ENCODE peak calls at places on chromosomes 13 and 19, in four cellular contexts. W is GM12878, R is HepG2, C is K562. E is an unnamed sample.

GRCh38 chr19:35533822-35534521 is 716 bp downstream of the GAPDHS start:
- DNase-seq in W (no peak), R (peak), C (no peak), E (peak)

GRCh38 chr13:45472171-45472705 is 7.5 kb downstream of the COG3 start:
- DNase-seq in W (no peak), R (no peak), C (no peak), E (no peak)

GRCh38 chr19:41998246-41999020 is 4.4 kb upstream of the ATP1A3 start:
- DNase-seq in W (no peak), R (peak), C (peak), E (peak)

GRCh38 chr19:5001547-5002131 is 32.7 kb downstream of the KDM4B start:
- DNase-seq in W (no peak), R (peak), C (peak), E (no peak)

GRCh38 chr13:34657716-34658115 is 284.4 kb upstream of the NBEA start:
- DNase-seq in W (no peak), R (no peak), C (no peak), E (no peak)

GRCh38 chr19:55526216-55527196 is 10.4 kb downstream of the SBK2 start:
- DNase-seq in W (no peak), R (peak), C (no peak), E (no peak)

GRCh38 chr19:20162821-20163220 is 4.2 kb upstream of the ZNF486 start:
- DNase-seq in W (no peak), R (no peak), C (no peak), E (no peak)

GRCh38 chr19:41901707-41902360 is 18.9 kb downstream of the ARHGEF1 start:
- DNase-seq in W (no peak), R (no peak), C (no peak), E (no peak)

GRCh38 chr13:98299243-98299953 is 122.3 kb upstream of the RNF113B start:
- DNase-seq in W (no peak), R (no peak), C (no peak), E (no peak)

GRCh38 chr13:36082396-36082795 is 48.8 kb downstream of the DCLK1 start:
- DNase-seq in W (no peak), R (no peak), C (no peak), E (no peak)

GRCh38 chr19:6374711-6375410 is 872 bp downstream of the PSPN start:
- DNase-seq in W (no peak), R (no peak), C (no peak), E (no peak)

DNA sequence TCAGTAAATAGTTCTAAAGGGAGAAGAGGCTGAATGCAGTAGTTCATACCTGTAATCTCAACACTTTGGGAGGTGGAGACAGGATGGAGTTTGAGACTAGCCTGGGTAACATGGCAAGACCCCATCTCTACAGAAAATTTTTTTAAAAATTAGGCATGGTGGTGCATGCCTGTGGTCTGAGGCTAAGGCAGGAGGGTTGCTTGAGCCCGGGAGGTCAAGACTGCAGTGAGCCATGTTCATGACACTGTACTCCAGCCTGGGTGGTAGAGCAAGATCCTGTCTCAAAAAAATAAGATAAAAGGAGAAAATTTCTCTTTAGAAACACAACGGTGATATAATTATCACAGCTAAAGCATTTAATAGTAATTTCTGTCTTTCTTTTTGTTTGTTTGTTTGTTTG is 57.1 kb downstream of the SIPA1L3 start:
- DNase-seq in W (no peak), R (no peak), C (no peak), E (no peak)
- TF ChIP-seq BRCA1 in W (no peak), R (no peak), C (no peak), E (no peak)

GRCh38 chr19:32928806-32929205 is 43.0 kb downstream of the CEP89 start:
- DNase-seq in W (no peak), R (peak), C (no peak), E (no peak)

GRCh38 chr19:32921624-32922023 is 50.1 kb downstream of the CEP89 start:
- DNase-seq in W (no peak), R (no peak), C (no peak), E (no peak)

GRCh38 chr19:32919365-32919764 is 49.8 kb upstream of the SLC7A9 start:
- DNase-seq in W (no peak), R (no peak), C (no peak), E (no peak)

DNA sequence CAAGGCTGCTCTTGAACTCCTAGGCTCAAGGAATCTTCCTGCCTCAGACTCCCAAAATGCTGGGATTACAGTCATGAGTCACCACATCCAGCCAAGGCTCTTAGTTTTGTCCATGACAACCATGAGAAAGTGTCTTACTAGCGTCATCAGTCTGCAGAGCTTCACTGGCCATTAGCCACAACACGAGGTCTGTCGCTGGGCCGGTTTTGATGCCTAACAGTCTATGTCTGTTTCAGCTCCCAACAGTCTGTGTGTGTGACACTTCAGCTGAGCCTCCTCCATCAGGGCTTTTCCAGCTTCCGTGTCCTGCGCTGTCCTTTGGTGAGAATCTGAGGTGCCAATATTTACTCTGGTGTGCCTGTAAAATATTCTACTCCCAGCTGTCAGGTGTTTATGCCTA is 47.6 kb downstream of the CEP89 start:
- DNase-seq in W (no peak), R (no peak), C (no peak), E (no peak)
- TF ChIP-seq CBX5 in W (no peak), R (no peak), C (no peak), E (no peak)

GRCh38 chr19:28504139-28504538 is 708.8 kb downstream of the UQCRFS1 start:
- DNase-seq in W (no peak), R (no peak), C (no peak), E (no peak)

GRCh38 chr19:28500982-28501633 is 711.8 kb downstream of the UQCRFS1 start:
- DNase-seq in W (no peak), R (no peak), C (no peak), E (no peak)

GRCh38 chr19:28502879-28503734 is 709.8 kb downstream of the UQCRFS1 start:
- DNase-seq in W (no peak), R (no peak), C (no peak), E (no peak)

GRCh38 chr19:28500319-28500718 is 712.6 kb downstream of the UQCRFS1 start:
- DNase-seq in W (no peak), R (no peak), C (no peak), E (no peak)

GRCh38 chr19:28501979-28502378 is 711.0 kb downstream of the UQCRFS1 start:
- DNase-seq in W (no peak), R (no peak), C (no peak), E (no peak)
- TF ChIP-seq BRCA1 in W (no peak), R (no peak), C (no peak), E (no peak)

GRCh38 chr13:113491982-113492381 is 1.5 kb upstream of the DCUN1D2 start:
- DNase-seq in W (no peak), R (no peak), C (no peak), E (no peak)

GRCh38 chr13:113490496-113491417 is at the start of gene DCUN1D2:
- DNase-seq in W (peak), R (peak), C (peak), E (peak)

GRCh38 chr13:113493315-113493951 is 2.9 kb upstream of the DCUN1D2 start:
- DNase-seq in W (peak), R (peak), C (peak), E (no peak)

GRCh38 chr13:113489549-113490495 is 689 bp downstream of the DCUN1D2 start:
- DNase-seq in W (no peak), R (no peak), C (peak), E (peak)

DNA sequence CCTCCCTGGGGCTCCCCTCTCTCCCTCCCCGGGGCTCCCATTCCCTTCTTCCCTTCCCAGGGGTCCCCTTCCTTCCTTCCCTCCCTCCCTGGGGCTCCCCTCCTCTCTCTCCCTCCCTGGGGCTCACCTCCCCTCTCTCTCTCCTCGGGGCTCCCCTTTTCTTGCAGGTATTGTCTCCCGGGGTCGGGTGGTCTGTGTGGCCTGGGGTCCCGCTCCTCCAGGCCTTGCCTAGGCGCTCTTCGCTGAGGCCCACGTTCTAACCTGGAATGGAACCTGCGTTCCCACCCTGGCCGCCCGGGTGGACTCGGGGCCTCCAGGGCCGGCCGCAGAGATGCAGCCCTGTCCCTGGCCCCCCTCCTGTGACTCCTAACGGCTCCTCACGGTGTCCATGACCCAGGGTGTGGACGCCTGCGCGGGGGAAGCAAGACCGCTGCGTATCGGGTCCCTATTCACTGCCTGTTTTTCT is 940 bp upstream of the DCUN1D2 start:
- DNase-seq in W (no peak), R (no peak), C (peak), E (peak)
- TF ChIP-seq CBX5 in W (no peak), R (no peak), C (no peak), E (no peak)